ENCODE peak calls at places on chromosomes 3 and 15, in eight cellular contexts. N is CD8-positive, alpha-beta T cell; R is activated CD8-positive, alpha-beta T cell treated with anti-CD3 and anti-CD28 coated beads for 36 hours; M is mesothelial cell of epicardium; K is astrocyte of the cerebellum; D is bronchial epithelial cell; X is K562; B is HL-60. V is an unnamed sample.

GRCh38 chr3:2099028-2099671 is 484 bp downstream of the CNTN4 start:
- DNase-seq in N (no peak), R (no peak), M (peak), K (no peak), D (no peak), X (no peak), B (no peak), V (no peak)

GRCh38 chr3:130276203-130276803 is 69.2 kb upstream of the COL6A5 start:
- DNase-seq in N (no peak), R (peak), M (no peak), K (peak), D (peak), X (peak), B (peak), V (no peak)

GRCh38 chr3:64109438-64109837 is 86.1 kb upstream of the PSMD6 start:
- DNase-seq in N (no peak), R (no peak), M (no peak), K (no peak), D (no peak), X (no peak), B (no peak), V (no peak)

GRCh38 chr15:42104095-42104891 is 9.9 kb upstream of the PLA2G4D start:
- DNase-seq in N (no peak), R (no peak), M (no peak), K (no peak), D (no peak), X (no peak), B (no peak), V (no peak)

GRCh38 chr3:62134061-62134496 is 239.3 kb downstream of the FEZF2 start:
- DNase-seq in N (no peak), R (no peak), M (no peak), K (no peak), D (peak), X (no peak), B (no peak), V (peak)

GRCh38 chr15:36858423-36858822 is 241.9 kb downstream of the MEIS2 start:
- DNase-seq in N (no peak), R (no peak), M (no peak), K (no peak), D (no peak), X (no peak), B (no peak), V (no peak)

GRCh38 chr3:41742127-41742526 is 219.8 kb downstream of the ULK4 start:
- DNase-seq in N (no peak), R (no peak), M (no peak), K (no peak), D (no peak), X (no peak), B (no peak), V (no peak)

GRCh38 chr3:105747056-105747455 is 121.8 kb downstream of the CBLB start:
- DNase-seq in N (no peak), R (no peak), M (no peak), K (peak), D (peak), X (no peak), B (no peak), V (no peak)

GRCh38 chr3:129872107-129872506 is 21.4 kb downstream of the TMCC1 start:
- DNase-seq in N (no peak), R (no peak), M (no peak), K (no peak), D (no peak), X (no peak), B (no peak), V (no peak)

GRCh38 chr15:89367485-89368451 is 33.1 kb upstream of the POLG start:
- DNase-seq in N (no peak), R (no peak), M (no peak), K (no peak), D (no peak), X (peak), B (no peak), V (no peak)

GRCh38 chr15:50046868-50047267 is 72.2 kb downstream of the ATP8B4 start:
- DNase-seq in N (no peak), R (no peak), M (no peak), K (no peak), D (peak), X (no peak), B (no peak), V (no peak)

GRCh38 chr3:193970773-193971206 is 165.2 kb upstream of the HES1 start:
- DNase-seq in N (no peak), R (no peak), M (no peak), K (no peak), D (peak), X (no peak), B (no peak), V (no peak)

GRCh38 chr3:177776656-177777055 is 579.4 kb upstream of the TBL1XR1 start:
- DNase-seq in N (no peak), R (no peak), M (no peak), K (peak), D (peak), X (no peak), B (no peak), V (no peak)

GRCh38 chr3:2354702-2355101 is 256.0 kb downstream of the CNTN4 start:
- DNase-seq in N (no peak), R (no peak), M (no peak), K (peak), D (peak), X (no peak), B (no peak), V (no peak)

GRCh38 chr3:13885704-13886010 is 5.8 kb upstream of the WNT7A start:
- DNase-seq in N (no peak), R (no peak), M (peak), K (no peak), D (no peak), X (no peak), B (no peak), V (no peak)

GRCh38 chr3:22885039-22885438 is 318.1 kb upstream of the UBE2E2 start:
- DNase-seq in N (no peak), R (no peak), M (no peak), K (no peak), D (peak), X (no peak), B (no peak), V (no peak)

GRCh38 chr3:141308588-141309218 is 59.6 kb upstream of the ZBTB38 start:
- DNase-seq in N (no peak), R (no peak), M (peak), K (no peak), D (peak), X (peak), B (no peak), V (peak)

GRCh38 chr3:149657458-149657795 is 398 bp downstream of the WWTR1 start:
- DNase-seq in N (no peak), R (no peak), M (no peak), K (no peak), D (peak), X (no peak), B (no peak), V (no peak)

GRCh38 chr15:80662756-80663553 is 32.2 kb upstream of the ABHD17C start:
- DNase-seq in N (no peak), R (no peak), M (no peak), K (no peak), D (peak), X (no peak), B (no peak), V (no peak)

GRCh38 chr15:62896380-62896866 is 146.1 kb upstream of the TPM1 start:
- DNase-seq in N (no peak), R (no peak), M (no peak), K (no peak), D (peak), X (no peak), B (no peak), V (no peak)

GRCh38 chr3:10648181-10648580 is 142.8 kb upstream of the ATP2B2 start:
- DNase-seq in N (no peak), R (no peak), M (no peak), K (no peak), D (peak), X (no peak), B (no peak), V (no peak)

GRCh38 chr3:195250473-195251251 is 20.3 kb downstream of the XXYLT1 start:
- DNase-seq in N (no peak), R (no peak), M (peak), K (no peak), D (no peak), X (no peak), B (no peak), V (no peak)

GRCh38 chr3:127629462-127630403 is 748 bp downstream of the PODXL2 start:
- DNase-seq in N (peak), R (peak), M (no peak), K (no peak), D (no peak), X (no peak), B (peak), V (no peak)

GRCh38 chr3:138360272-138361192 is 12.2 kb downstream of the MRAS start:
- DNase-seq in N (no peak), R (no peak), M (no peak), K (no peak), D (no peak), X (no peak), B (no peak), V (no peak)

GRCh38 chr15:53976844-53977392 is 1.3 kb upstream of the UNC13C start:
- DNase-seq in N (no peak), R (no peak), M (peak), K (no peak), D (peak), X (no peak), B (no peak), V (peak)

GRCh38 chr15:60933914-60934885 is 294.9 kb downstream of the RORA start:
- DNase-seq in N (no peak), R (no peak), M (no peak), K (no peak), D (peak), X (no peak), B (no peak), V (no peak)

GRCh38 chr3:192894676-192895075 is 23.0 kb downstream of the MB21D2 start:
- DNase-seq in N (no peak), R (no peak), M (no peak), K (no peak), D (no peak), X (no peak), B (no peak), V (no peak)

GRCh38 chr3:85576091-85576690 is 617.4 kb downstream of the CADM2 start:
- DNase-seq in N (no peak), R (peak), M (peak), K (peak), D (peak), X (peak), B (peak), V (peak)

GRCh38 chr3:174436367-174436766 is 422.8 kb upstream of the NAALADL2 start:
- DNase-seq in N (no peak), R (no peak), M (no peak), K (no peak), D (no peak), X (no peak), B (peak), V (no peak)

GRCh38 chr3:13492048-13492447 is 11.9 kb downstream of the HDAC11 start:
- DNase-seq in N (no peak), R (no peak), M (no peak), K (no peak), D (no peak), X (no peak), B (no peak), V (no peak)

GRCh38 chr3:186613637-186614265 is 891 bp downstream of the AHSG start:
- DNase-seq in N (no peak), R (no peak), M (no peak), K (peak), D (no peak), X (no peak), B (no peak), V (no peak)

GRCh38 chr3:100600181-100601042 is 9.0 kb upstream of the ADGRG7 start:
- DNase-seq in N (no peak), R (peak), M (no peak), K (no peak), D (peak), X (no peak), B (peak), V (no peak)
- TF ChIP-seq CTCF in N (no peak), R (no peak), M (no peak), K (no peak), D (no peak), X (no peak), B (no peak), V (no peak)

GRCh38 chr15:70856884-70857546 is 3.1 kb upstream of the LARP6 start:
- DNase-seq in N (no peak), R (no peak), M (no peak), K (peak), D (peak), X (no peak), B (no peak), V (no peak)
- TF ChIP-seq CTCF in N (no peak), R (no peak), M (no peak), K (no peak), D (no peak), X (no peak), B (no peak), V (no peak)

DNA sequence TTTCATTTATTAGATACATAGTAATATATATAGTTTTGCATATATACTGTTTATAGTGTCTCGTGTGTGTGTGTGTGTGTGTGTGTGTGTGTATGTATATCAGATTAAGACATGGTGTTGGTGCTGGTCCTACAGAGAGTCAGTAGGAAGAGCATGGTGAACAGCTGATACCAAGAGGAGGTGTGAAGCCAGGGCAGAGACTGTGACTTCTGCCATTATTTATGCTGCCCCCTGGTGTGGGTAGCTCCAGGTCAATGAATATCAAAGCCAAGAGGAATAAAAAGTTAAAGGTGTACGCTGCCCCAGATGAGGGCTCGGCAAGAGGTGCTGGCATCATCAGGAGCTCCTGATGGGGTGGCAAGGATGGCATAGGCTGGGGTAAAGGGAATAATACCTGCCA is 299.5 kb upstream of the RASGRP1 start:
- DNase-seq in N (no peak), R (peak), M (no peak), K (no peak), D (no peak), X (no peak), B (no peak), V (no peak)
- TF ChIP-seq CTCF in N (no peak), R (no peak), M (no peak), K (no peak), D (no peak), X (peak), B (no peak), V (no peak)

GRCh38 chr3:191216510-191216909 is 17.5 kb downstream of the OSTN start:
- DNase-seq in N (no peak), R (no peak), M (no peak), K (no peak), D (no peak), X (no peak), B (no peak), V (no peak)

GRCh38 chr3:191217331-191217730 is 18.3 kb downstream of the OSTN start:
- DNase-seq in N (no peak), R (no peak), M (no peak), K (no peak), D (no peak), X (no peak), B (no peak), V (no peak)

GRCh38 chr3:191220908-191221307 is 21.9 kb downstream of the OSTN start:
- DNase-seq in N (no peak), R (no peak), M (no peak), K (no peak), D (peak), X (no peak), B (peak), V (no peak)
- TF ChIP-seq CTCF in N (no peak), R (no peak), M (no peak), K (no peak), D (peak), X (no peak), B (no peak), V (no peak)

GRCh38 chr3:133574260-133574881 is 885 bp downstream of the CDV3 start:
- DNase-seq in N (peak), R (peak), M (peak), K (no peak), D (peak), X (peak), B (peak), V (peak)
- TF ChIP-seq CTCF in N (no peak), R (no peak), M (no peak), K (no peak), D (no peak), X (no peak), B (no peak), V (no peak)

GRCh38 chr3:161854232-161854771 is 357.7 kb downstream of the OTOL1 start:
- DNase-seq in N (no peak), R (peak), M (no peak), K (peak), D (peak), X (no peak), B (peak), V (peak)
- TF ChIP-seq CTCF in N (no peak), R (no peak), M (peak), K (no peak), D (peak), X (no peak), B (peak), V (peak)

GRCh38 chr15:77654975-77655374 is 22.3 kb upstream of the LINGO1 start:
- DNase-seq in N (no peak), R (peak), M (no peak), K (no peak), D (no peak), X (peak), B (peak), V (peak)
- TF ChIP-seq CTCF in N (no peak), R (peak), M (peak), K (peak), D (peak), X (peak), B (peak), V (peak)

V was measured in endothelial cell.